ENCODE peak calls at places on chromosomes 13 and 19, in seven cellular contexts. M is mesendoderm, H is IMR-90, X is mesenchymal stem cell, R is trophoblast cell, U is neuronal stem cell, Y is H9. S is an unnamed sample.

GRCh38 chr13:87259479-87260083 is 411.6 kb upstream of the SLITRK5 start:
- DNase-seq in X (peak; percentile 15), U (no peak), Y (peak; percentile 76), H (no peak), R (no peak), M (peak; percentile 81), S (no peak)

GRCh38 chr19:58474291-58474996 is 1.7 kb upstream of the ZNF446 start:
- DNase-seq in M (no peak), R (no peak), X (peak; percentile 91), U (no peak), H (peak; percentile 87), Y (no peak), S (no peak)

GRCh38 chr19:8213827-8214672 is 4.9 kb downstream of the CERS4 start:
- DNase-seq in Y (no peak), X (no peak), U (no peak), R (no peak), H (no peak), M (no peak), S (no peak)

GRCh38 chr19:1445932-1446712 is 3.8 kb upstream of the APC2 start:
- DNase-seq in X (no peak), H (no peak), M (no peak), U (peak; percentile 78), Y (no peak), R (no peak), S (peak; percentile 77)

GRCh38 chr13:105597573-105597972 is 937.9 kb downstream of the EFNB2 start:
- DNase-seq in Y (no peak), R (peak; percentile 6), M (no peak), U (no peak), H (no peak), X (no peak), S (no peak)

GRCh38 chr13:88074794-88075509 is 403.8 kb downstream of the SLITRK5 start:
- DNase-seq in Y (no peak), H (no peak), M (no peak), X (no peak), U (no peak), R (no peak), S (no peak)

GRCh38 chr19:49331616-49332055 is 3.6 kb upstream of the CD37 start:
- DNase-seq in H (peak; percentile 57), X (peak; percentile 44), M (peak; percentile 82), R (no peak), U (no peak), Y (peak; percentile 71), S (no peak)

GRCh38 chr19:8396185-8396562 is 6.0 kb downstream of the RAB11B start:
- DNase-seq in H (no peak), R (no peak), Y (no peak), M (no peak), U (no peak), X (no peak), S (no peak)

GRCh38 chr13:42110410-42111155 is 62.1 kb downstream of the DGKH start:
- DNase-seq in X (peak; percentile 89), R (peak; percentile 44), U (peak; percentile 59), Y (no peak), M (peak; percentile 49), H (peak; percentile 82), S (no peak)

GRCh38 chr19:18939922-18940775 is 868 bp downstream of the HOMER3 start:
- DNase-seq in U (peak; percentile 80), R (no peak), X (peak; percentile 60), Y (peak; percentile 77), H (peak; percentile 46), M (no peak), S (peak; percentile 47)

GRCh38 chr19:45860359-45861259 is 2.3 kb downstream of the SYMPK start:
- DNase-seq in H (no peak), Y (no peak), M (no peak), X (no peak), U (no peak), R (peak; percentile 86), S (no peak)

GRCh38 chr13:33722216-33722900 is 95.6 kb upstream of the RFC3 start:
- DNase-seq in Y (no peak), H (peak; percentile 7), R (no peak), X (peak; percentile 37), M (no peak), U (no peak), S (no peak)

GRCh38 chr13:75312884-75313520 is 169.0 kb downstream of the TBC1D4 start:
- DNase-seq in U (no peak), Y (no peak), R (no peak), X (no peak), H (no peak), M (no peak), S (no peak)

GRCh38 chr13:20654156-20654555 is 49.3 kb upstream of the IL17D start:
- DNase-seq in R (no peak), Y (no peak), M (no peak), U (no peak), X (no peak), H (peak; percentile 53), S (no peak)

GRCh38 chr13:99256709-99257108 is 1.5 kb downstream of the GPR18 start:
- DNase-seq in M (no peak), U (no peak), X (peak; percentile 16), Y (no peak), R (no peak), H (peak; percentile 58), S (no peak)

GRCh38 chr19:15124572-15125231 is 17.5 kb downstream of the SYDE1 start:
- DNase-seq in R (no peak), U (no peak), X (peak; percentile 42), Y (no peak), M (no peak), H (no peak), S (no peak)

GRCh38 chr13:31968473-31968872 is 63.1 kb upstream of the FRY start:
- DNase-seq in Y (no peak), R (no peak), H (no peak), U (no peak), X (peak; percentile 41), M (no peak), S (no peak)

DNA sequence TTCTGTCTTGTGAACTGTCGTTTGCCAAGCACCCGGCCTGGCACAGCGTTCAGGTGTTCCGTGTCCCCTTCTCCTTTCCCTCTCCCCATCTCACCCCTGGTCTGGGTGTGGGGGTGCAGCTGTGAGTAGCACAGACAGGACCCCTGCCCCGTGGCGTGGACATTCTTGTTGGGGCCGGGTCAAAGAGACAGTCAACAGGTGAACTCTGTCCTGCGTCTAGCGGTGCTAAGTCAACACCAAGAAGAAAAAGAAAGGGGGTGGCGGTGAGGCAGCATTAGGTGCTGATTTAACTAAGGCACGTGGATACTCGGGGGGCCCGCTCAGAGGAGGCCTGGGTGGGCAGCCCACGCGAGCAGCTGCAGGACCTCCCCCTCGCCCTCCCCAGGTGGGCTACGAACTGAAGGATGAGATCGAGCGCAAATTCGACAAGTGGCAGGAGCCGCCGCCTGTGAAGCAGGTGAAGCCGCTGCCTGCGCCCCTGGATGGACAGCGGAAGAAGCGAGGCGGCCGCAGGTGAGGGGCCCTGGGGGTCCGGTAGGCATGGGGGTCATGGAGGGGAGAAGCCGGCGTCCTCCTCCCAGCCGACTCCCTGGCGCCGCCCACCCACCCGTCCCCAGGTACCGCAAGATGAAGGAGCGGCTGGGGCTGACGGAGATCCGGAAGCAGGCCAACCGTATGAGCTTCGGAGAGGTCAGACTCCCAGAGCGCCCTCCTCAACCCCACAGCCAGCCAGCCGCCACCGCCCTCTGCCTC is 9.7 kb upstream of the CNOT3 start:
- DNase-seq in U (no peak), M (no peak), X (no peak), Y (no peak), R (no peak), H (no peak), S (no peak)
- H2BK120ac ChIP-seq in U (no peak overlapping the region), M (no peak overlapping the region), X (no peak overlapping the region), Y (no peak overlapping the region), R (no peak overlapping the region), H (no peak overlapping the region), S (no peak overlapping the region)

DNA sequence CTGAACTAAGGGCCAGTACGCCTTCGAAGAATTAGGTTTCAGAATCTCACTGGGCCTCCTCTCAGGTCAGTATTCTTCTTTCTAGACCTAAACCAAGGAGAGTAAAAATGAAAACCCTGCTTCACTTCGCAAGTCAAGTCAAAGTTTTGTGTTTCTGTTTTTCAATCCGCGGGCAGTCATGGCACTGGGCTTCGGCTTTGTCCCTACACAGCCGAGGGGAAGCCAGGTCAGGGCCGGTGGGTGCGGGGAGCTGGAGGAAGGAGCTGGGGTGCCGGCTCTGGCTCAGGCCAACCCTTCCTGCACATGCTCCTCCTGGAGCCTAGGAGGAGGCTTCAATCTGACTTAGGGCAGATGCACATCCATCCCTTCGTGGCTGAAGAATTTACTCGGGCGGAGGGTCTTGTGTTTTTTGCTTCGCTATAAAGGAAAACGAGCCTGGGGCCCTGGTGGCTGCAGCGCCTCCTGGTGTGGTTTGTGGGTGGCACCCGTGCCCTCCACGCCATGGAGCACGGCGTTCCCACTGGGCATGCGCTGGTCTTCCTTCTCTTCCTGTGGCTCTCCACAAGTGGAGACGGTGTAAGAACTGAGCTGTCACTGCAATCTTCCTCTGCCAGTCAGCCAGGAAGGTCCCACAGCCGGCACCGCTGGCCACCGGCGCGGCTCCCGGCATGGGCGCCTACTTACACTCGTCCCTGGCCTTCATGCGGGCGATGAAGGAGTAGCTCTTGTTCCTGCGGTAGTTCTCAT is 22.5 kb downstream of the C19orf44 start:
- DNase-seq in X (no peak), U (no peak), M (no peak), R (no peak), H (no peak), Y (no peak), S (no peak)
- H3K4ac ChIP-seq in X (no peak overlapping the region), U (no peak overlapping the region), M (no peak overlapping the region), R (no peak overlapping the region), H (no peak overlapping the region), Y (no peak overlapping the region), S (no peak overlapping the region)

DNA sequence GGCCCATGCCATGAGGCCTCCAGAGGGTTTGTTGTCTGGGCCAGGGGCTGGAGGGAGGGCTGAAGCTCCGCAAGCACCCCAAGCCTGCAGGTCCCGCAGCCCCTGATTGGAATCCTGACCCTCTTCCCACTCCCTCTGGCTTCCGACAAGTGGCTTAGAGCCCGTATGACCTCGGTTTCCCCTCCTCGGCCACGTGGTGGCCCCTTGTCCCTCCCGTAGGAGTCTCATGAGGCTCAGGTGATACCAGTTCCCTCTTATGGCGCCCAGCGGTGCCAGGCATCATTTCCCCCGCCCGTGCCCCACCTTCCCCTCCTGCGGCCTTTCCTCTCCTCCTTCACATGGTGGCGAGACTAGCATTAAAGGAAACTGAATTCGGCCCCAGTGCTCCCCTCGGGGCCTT is 6.1 kb downstream of the THOP1 start:
- DNase-seq in H (no peak), Y (no peak), X (no peak), M (no peak), R (no peak), U (no peak), S (no peak)
- H2BK120ac ChIP-seq in H (no peak overlapping the region), Y (no peak overlapping the region), X (no peak overlapping the region), M (no peak overlapping the region), R (no peak overlapping the region), U (no peak overlapping the region), S (no peak overlapping the region)

GRCh38 chr13:73275163-73275562 is 216.4 kb downstream of the KLF5 start:
- DNase-seq in H (no peak), R (no peak), M (no peak), Y (no peak), U (no peak), X (no peak), S (no peak)
- H3K4ac ChIP-seq in H (peak overlapping the region; percentile 56), R (no peak overlapping the region), M (no peak overlapping the region), Y (no peak overlapping the region), U (no peak overlapping the region), X (no peak overlapping the region), S (no peak overlapping the region)